ENCODE peak calls at places on chromosomes 7 and 10, in eight cellular contexts. M, E, L, R, P, W, H and X are unnamed samples.

GRCh38 chr7:23462846-23463245 is 7.4 kb downstream of the IGF2BP3 start:
- DNase-seq in M (peak), E (no peak), L (no peak), R (no peak), P (no peak), W (no peak), H (peak), X (peak)

GRCh38 chr10:14056545-14057332 is 274.0 kb downstream of the FRMD4A start:
- DNase-seq in M (peak), E (no peak), L (no peak), R (no peak), P (no peak), W (peak), H (peak), X (peak)

GRCh38 chr10:16811292-16811691 is 5.9 kb downstream of the RSU1 start:
- DNase-seq in M (no peak), E (no peak), L (no peak), R (no peak), P (no peak), W (no peak), H (no peak), X (no peak)

GRCh38 chr7:129471402-129471827 is 30.9 kb upstream of the SMKR1 start:
- DNase-seq in M (no peak), E (no peak), L (no peak), R (no peak), P (no peak), W (no peak), H (no peak), X (no peak)

GRCh38 chr7:141464551-141464950 is 86.7 kb upstream of the AGK start:
- DNase-seq in M (no peak), E (no peak), L (no peak), R (no peak), P (no peak), W (no peak), H (no peak), X (no peak)

GRCh38 chr7:135939-136338 is 56.4 kb upstream of the FAM20C start:
- DNase-seq in M (no peak), E (no peak), L (no peak), R (no peak), P (no peak), W (no peak), H (no peak), X (no peak)

GRCh38 chr10:113030453-113030852 is 80.4 kb downstream of the TCF7L2 start:
- DNase-seq in M (no peak), E (no peak), L (no peak), R (no peak), P (no peak), W (no peak), H (no peak), X (no peak)

GRCh38 chr10:95451568-95452524 is 109.3 kb downstream of the SORBS1 start:
- DNase-seq in M (no peak), E (no peak), L (no peak), R (no peak), P (no peak), W (no peak), H (no peak), X (no peak)

GRCh38 chr10:71627956-71628355 is 91.6 kb downstream of the C10orf105 start:
- DNase-seq in M (no peak), E (no peak), L (no peak), R (no peak), P (no peak), W (no peak), H (no peak), X (no peak)

GRCh38 chr7:91292506-91292905 is 28.3 kb downstream of the FZD1 start:
- DNase-seq in M (no peak), E (no peak), L (no peak), R (no peak), P (no peak), W (no peak), H (no peak), X (no peak)

GRCh38 chr7:92158660-92159575 is 20.0 kb downstream of the LRRD1 start:
- DNase-seq in M (no peak), E (no peak), L (no peak), R (no peak), P (no peak), W (no peak), H (no peak), X (peak)

GRCh38 chr7:5526190-5527037 is 102.8 kb upstream of the TNRC18 start:
- DNase-seq in M (peak), E (no peak), L (peak), R (peak), P (no peak), W (no peak), H (peak), X (peak)

GRCh38 chr7:139117599-139118233 is 8.2 kb upstream of the ZC3HAV1 start:
- DNase-seq in M (no peak), E (no peak), L (no peak), R (no peak), P (no peak), W (no peak), H (no peak), X (no peak)

GRCh38 chr7:2708547-2709310 is 20.7 kb downstream of the AMZ1 start:
- DNase-seq in M (no peak), E (no peak), L (no peak), R (no peak), P (no peak), W (no peak), H (no peak), X (no peak)

GRCh38 chr7:89655946-89656345 is 498.3 kb upstream of the STEAP1 start:
- DNase-seq in M (no peak), E (no peak), L (no peak), R (no peak), P (no peak), W (no peak), H (no peak), X (no peak)

GRCh38 chr10:92640110-92640509 is 47.2 kb downstream of the KIF11 start:
- DNase-seq in M (no peak), E (no peak), L (no peak), R (no peak), P (peak), W (no peak), H (no peak), X (peak)

GRCh38 chr10:63268798-63269503 is 135.8 kb downstream of the NRBF2 start:
- DNase-seq in M (peak), E (peak), L (peak), R (peak), P (peak), W (peak), H (peak), X (peak)
- TF ChIP-seq CTCF in M (no peak), E (no peak), L (peak), R (peak), P (no peak), W (peak), H (peak), X (peak)

GRCh38 chr10:34826221-34826620 is 11.1 kb upstream of the PARD3 start:
- DNase-seq in M (peak), E (no peak), L (no peak), R (no peak), P (no peak), W (no peak), H (peak), X (no peak)
- TF ChIP-seq CTCF in M (peak), E (no peak), L (no peak), R (no peak), P (no peak), W (no peak), H (no peak), X (no peak)

GRCh38 chr10:12195281-12195602 is 449 bp downstream of the NUDT5 start:
- DNase-seq in M (no peak), E (no peak), L (no peak), R (no peak), P (no peak), W (no peak), H (no peak), X (no peak)

GRCh38 chr10:12198156-12198555 is 2.2 kb downstream of the CDC123 start:
- DNase-seq in M (no peak), E (no peak), L (no peak), R (no peak), P (no peak), W (no peak), H (no peak), X (no peak)

GRCh38 chr10:12196531-12197211 is 683 bp downstream of the CDC123 start:
- DNase-seq in M (no peak), E (no peak), L (no peak), R (no peak), P (no peak), W (no peak), H (no peak), X (no peak)

GRCh38 chr10:12194752-12195271 is 879 bp downstream of the NUDT5 start:
- DNase-seq in M (peak), E (peak), L (peak), R (peak), P (no peak), W (peak), H (peak), X (peak)

DNA sequence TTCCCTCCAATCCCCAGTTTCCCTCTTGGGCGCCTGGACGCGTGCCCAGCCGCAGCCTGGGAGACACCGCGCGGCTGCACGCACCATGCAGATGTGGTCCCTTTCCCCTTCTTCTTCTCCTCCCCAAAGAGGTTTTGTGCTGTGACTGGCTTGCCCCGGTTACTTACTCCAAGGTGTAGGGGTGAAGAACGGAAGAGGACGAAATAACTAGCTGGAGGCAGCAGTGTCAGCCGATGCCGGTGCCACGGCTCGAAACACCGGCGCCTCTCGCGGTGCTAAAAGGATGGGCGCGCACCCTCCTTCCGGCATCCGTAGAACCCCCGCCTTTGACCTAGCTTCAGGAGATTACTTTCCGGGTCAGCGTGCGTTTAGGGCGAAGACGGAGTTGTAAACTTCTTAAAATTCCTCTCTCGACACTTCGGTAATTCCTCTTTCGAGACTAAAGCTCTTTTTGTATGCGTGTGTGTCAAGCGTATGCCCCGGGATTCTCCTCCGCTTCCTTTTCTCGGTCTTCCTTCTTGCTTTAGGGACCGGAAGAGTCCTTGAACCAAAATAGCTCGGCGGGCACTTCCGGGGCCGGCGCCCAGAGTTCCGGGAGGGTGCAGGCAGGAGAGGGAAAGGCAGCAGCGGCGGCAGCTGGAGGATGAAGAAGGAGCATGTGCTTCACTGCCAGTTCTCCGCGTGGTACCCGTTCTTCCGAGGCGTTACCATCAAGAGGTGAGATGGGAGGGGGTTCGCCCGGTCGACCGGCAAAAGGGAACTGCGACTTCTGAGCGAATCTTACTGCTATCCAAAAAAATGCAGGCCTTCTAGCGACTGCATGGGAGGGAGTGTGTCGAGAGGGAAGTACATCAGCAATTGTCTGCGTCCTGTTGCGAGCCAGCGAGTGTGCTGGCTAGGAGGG is at the start of the genes CDC123 and NUDT5:
- DNase-seq in M (peak), E (peak), L (peak), R (peak), P (peak), W (peak), H (peak), X (peak)
- TF ChIP-seq CTCF in M (no peak), E (no peak), L (no peak), R (no peak), P (no peak), W (no peak), H (no peak), X (no peak)

DNA sequence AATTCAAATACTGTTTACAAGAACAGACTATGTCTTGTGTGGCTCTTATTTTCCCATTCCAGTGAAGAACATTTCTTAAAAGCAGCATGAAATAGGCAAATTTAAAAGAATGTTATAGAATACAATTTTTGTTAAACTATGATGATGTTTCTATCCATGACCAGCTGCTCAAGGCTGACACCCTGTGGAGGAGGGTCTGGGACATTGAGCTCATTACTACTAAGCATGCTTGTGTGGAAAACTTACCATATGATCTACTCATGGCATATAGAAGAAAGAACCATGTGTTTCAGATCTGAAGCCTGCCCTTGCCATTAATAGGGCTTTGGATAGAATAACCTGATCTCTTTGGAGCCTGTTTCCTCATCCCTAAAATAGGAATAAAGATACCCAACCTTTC is 125.0 kb downstream of the FOXP2 start:
- DNase-seq in M (peak), E (no peak), L (no peak), R (no peak), P (no peak), W (no peak), H (peak), X (peak)
- TF ChIP-seq CTCF in M (peak), E (no peak), L (no peak), R (peak), P (peak), W (peak), H (peak), X (peak)

GRCh38 chr7:31123726-31124125 is 71.6 kb downstream of the ADCYAP1R1 start:
- DNase-seq in M (no peak), E (no peak), L (no peak), R (no peak), P (no peak), W (no peak), H (no peak), X (no peak)

GRCh38 chr7:31125171-31125570 is 73.1 kb downstream of the ADCYAP1R1 start:
- DNase-seq in M (no peak), E (no peak), L (no peak), R (no peak), P (no peak), W (no peak), H (no peak), X (no peak)

GRCh38 chr7:31126976-31127375 is 74.9 kb downstream of the ADCYAP1R1 start:
- DNase-seq in M (no peak), E (no peak), L (no peak), R (no peak), P (no peak), W (no peak), H (no peak), X (peak)

GRCh38 chr7:31133497-31133896 is 81.4 kb downstream of the ADCYAP1R1 start:
- DNase-seq in M (no peak), E (no peak), L (no peak), R (no peak), P (no peak), W (no peak), H (no peak), X (no peak)

DNA sequence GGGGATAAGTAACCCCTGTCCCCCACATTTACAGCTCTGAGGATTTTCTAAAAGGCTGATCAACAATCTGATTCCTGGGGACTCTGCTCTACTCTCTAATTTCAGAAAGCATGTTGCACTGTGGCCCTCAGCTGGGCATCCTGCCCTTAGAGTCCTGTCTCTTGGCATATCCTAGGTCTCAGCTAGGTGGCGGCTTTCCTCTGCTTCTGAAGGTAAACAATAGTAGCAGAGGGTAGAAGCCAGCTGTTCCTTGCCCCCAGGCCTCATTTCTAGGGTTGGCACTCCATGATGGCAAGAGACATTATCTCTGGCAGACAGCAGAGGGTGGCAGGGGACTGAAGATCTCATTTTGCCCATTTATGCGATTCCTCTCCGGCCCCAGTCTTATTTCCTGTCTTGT is 77.0 kb downstream of the ADCYAP1R1 start:
- DNase-seq in M (peak), E (no peak), L (no peak), R (no peak), P (no peak), W (no peak), H (no peak), X (no peak)
- TF ChIP-seq CTCF in M (peak), E (no peak), L (peak), R (no peak), P (no peak), W (no peak), H (no peak), X (no peak)

GRCh38 chr10:119352042-119352441 is 144.7 kb downstream of the GRK5 start:
- DNase-seq in M (no peak), E (no peak), L (no peak), R (no peak), P (no peak), W (no peak), H (no peak), X (no peak)
- TF ChIP-seq CTCF in M (peak), E (no peak), L (peak), R (no peak), P (no peak), W (no peak), H (no peak), X (no peak)

GRCh38 chr7:12684186-12684585 is 3.2 kb upstream of the ARL4A start:
- DNase-seq in M (no peak), E (no peak), L (no peak), R (no peak), P (no peak), W (no peak), H (no peak), X (no peak)

GRCh38 chr7:12686234-12686893 is 1.1 kb upstream of the ARL4A start:
- DNase-seq in M (peak), E (peak), L (peak), R (peak), P (peak), W (peak), H (peak), X (peak)

GRCh38 chr7:12685550-12685949 is 1.9 kb upstream of the ARL4A start:
- DNase-seq in M (peak), E (no peak), L (peak), R (no peak), P (peak), W (peak), H (peak), X (peak)

GRCh38 chr7:12684733-12685132 is 2.7 kb upstream of the ARL4A start:
- DNase-seq in M (no peak), E (no peak), L (no peak), R (no peak), P (no peak), W (no peak), H (no peak), X (no peak)

DNA sequence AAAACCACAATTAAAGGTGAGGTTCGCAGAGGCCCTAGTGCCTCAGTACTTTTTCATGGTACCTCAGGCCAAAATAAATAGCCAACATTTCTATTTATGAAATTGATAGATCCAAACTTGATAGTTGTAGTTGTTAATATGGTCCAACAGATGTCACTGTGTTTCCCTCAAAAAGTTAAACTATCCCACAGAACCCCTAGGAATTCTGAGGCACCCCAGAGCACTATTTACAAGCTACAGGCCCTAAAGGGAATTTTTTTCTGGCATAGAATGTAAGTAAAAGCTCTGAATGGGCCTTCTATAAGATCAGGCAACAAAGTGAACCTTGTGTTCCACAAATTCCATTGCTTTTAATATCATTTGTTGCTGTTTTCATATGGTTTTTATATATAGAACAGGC is 3.8 kb upstream of the ARL4A start:
- DNase-seq in M (peak), E (no peak), L (no peak), R (no peak), P (peak), W (no peak), H (no peak), X (peak)
- TF ChIP-seq CTCF in M (peak), E (peak), L (peak), R (peak), P (peak), W (peak), H (peak), X (peak)

DNA sequence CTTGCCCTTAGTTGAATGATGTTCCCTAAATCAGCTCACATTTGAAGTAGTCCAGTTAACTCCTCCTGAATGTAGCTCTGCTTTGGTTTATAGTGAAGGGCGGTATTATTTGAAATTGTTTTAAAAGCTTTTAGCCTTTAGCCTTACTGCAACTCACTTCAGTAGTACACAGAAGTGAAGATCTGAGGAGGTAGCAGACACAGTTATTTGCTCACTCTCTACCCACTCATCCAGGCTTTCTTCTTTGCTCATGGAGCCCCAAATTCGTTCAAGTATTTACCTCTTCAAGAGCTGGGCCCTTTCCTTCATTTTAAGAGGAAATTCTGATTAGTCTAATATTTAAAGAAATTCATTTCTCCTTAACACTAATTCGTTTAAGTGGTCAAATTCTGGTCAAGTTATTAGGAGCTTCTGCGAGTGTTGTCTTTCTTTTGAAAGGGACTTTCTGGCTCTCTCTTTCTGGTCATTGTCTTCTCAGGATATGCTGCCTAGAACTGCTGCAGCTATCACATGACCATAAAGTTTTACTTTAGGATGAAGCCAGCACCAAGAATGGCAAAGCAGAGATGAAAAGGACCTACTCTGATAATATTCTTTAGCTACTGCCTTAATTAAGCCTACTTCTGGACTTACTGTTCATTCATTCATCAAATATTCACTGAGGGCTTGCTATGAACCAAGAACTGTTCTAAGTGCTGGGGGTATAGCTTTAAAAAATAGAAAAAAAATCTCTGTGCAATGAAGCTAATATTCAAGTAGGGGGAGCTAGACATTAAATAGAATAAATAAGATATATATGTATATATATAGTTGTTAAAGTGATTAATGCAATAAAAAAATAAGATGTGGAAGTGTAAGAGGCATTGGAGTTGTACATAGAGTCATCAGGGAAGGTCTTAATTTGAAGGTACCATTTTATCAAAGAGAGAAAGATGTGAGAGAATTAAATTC is 180.9 kb upstream of the AGR3 start:
- DNase-seq in M (no peak), E (no peak), L (no peak), R (no peak), P (no peak), W (no peak), H (no peak), X (peak)
- TF ChIP-seq CTCF in M (no peak), E (peak), L (peak), R (peak), P (peak), W (peak), H (no peak), X (peak)

DNA sequence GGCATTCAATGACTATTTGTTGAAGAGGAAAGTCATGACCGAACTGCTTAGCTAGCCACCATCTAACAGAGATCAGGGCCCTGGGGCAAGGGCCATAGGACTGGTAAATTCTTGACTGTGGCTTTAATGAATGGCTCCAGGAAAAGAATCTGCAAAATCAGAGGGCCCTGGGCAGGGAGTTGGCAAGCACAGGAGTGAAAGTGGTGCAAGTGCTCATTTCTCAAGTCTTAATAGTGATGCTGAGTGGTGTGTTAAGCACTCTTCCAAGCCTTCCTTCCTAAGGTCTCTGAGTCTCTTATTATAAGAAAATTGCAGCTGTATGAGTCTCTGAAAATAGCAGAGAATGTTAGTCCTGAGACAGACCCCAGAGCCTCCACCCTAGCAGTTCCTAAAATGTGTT is 46.3 kb upstream of the EGR2 start:
- DNase-seq in M (no peak), E (no peak), L (no peak), R (no peak), P (no peak), W (no peak), H (no peak), X (no peak)
- TF ChIP-seq CTCF in M (no peak), E (no peak), L (no peak), R (no peak), P (no peak), W (no peak), H (no peak), X (no peak)